ENCODE peak calls at places on chromosomes 1 and 21, in seven cellular contexts. Y, W, O, P, H, U and E are unnamed samples.

GRCh38 chr1:32338637-32339145 is 2.7 kb upstream of the MARCKSL1 start:
- DNase-seq in O (no peak), W (peak; percentile 54), Y (no peak), P (no peak), H (no peak), U (no peak), E (no peak)

GRCh38 chr1:155940531-155940992 is 876 bp upstream of the RXFP4 start:
- DNase-seq in U (no peak), H (no peak), O (no peak), W (peak; percentile 63), Y (no peak), P (peak; percentile 60), E (no peak)

GRCh38 chr21:36792505-36792967 is 93.6 kb downstream of the SIM2 start:
- DNase-seq in O (peak; percentile 50), U (no peak), W (no peak), P (no peak), H (no peak), Y (no peak), E (no peak)

GRCh38 chr1:154972517-154973343 is 1.8 kb upstream of the CKS1B start:
- DNase-seq in H (peak; percentile 80), O (peak; percentile 91), Y (no peak), P (peak; percentile 83), W (peak; percentile 74), U (no peak), E (no peak)

GRCh38 chr1:42927274-42927841 is 31.3 kb downstream of the SLC2A1 start:
- DNase-seq in W (no peak), Y (no peak), H (no peak), P (no peak), O (no peak), U (no peak), E (no peak)

GRCh38 chr1:220880726-220881506 is 1.7 kb downstream of the HLX start:
- DNase-seq in W (peak; percentile 75), O (no peak), P (peak; percentile 52), Y (no peak), U (no peak), H (no peak), E (peak; percentile 87)

GRCh38 chr1:180173451-180173850 is 18.8 kb downstream of the QSOX1 start:
- DNase-seq in U (no peak), O (no peak), W (no peak), P (no peak), Y (no peak), H (no peak), E (no peak)

GRCh38 chr21:45228171-45228641 is 59.5 kb downstream of the POFUT2 start:
- DNase-seq in Y (no peak), O (peak; percentile 49), W (no peak), P (no peak), H (peak; percentile 46), U (no peak), E (no peak)

GRCh38 chr1:39575191-39576015 is 1.2 kb downstream of the PABPC4 start:
- DNase-seq in U (peak; percentile 85), O (peak; percentile 32), W (peak; percentile 58), P (peak; percentile 69), H (no peak), Y (no peak), E (peak; percentile 89)

GRCh38 chr1:31521761-31522555 is 54.4 kb upstream of the TINAGL1 start:
- DNase-seq in W (no peak), P (no peak), U (no peak), Y (no peak), O (no peak), H (no peak), E (no peak)

GRCh38 chr21:43944181-43944633 is 67.9 kb upstream of the TRAPPC10 start:
- DNase-seq in W (no peak), Y (no peak), O (no peak), U (no peak), H (no peak), P (no peak), E (peak; percentile 74)

GRCh38 chr1:117014209-117014608 is 12.6 kb downstream of the CD101 start:
- DNase-seq in Y (no peak), U (no peak), P (no peak), O (no peak), W (no peak), H (no peak), E (no peak)

GRCh38 chr1:119549719-119550141 is 42.7 kb downstream of the HSD3B1 start:
- DNase-seq in H (peak; percentile 66), P (peak; percentile 39), W (peak; percentile 32), U (no peak), Y (no peak), O (no peak), E (no peak)

GRCh38 chr1:65939636-65940035 is 146.9 kb downstream of the PDE4B start:
- DNase-seq in P (no peak), H (no peak), W (no peak), U (no peak), O (no peak), Y (no peak), E (no peak)

GRCh38 chr1:220874201-220874655 is 5.0 kb upstream of the HLX start:
- DNase-seq in P (no peak), Y (no peak), H (peak; percentile 16), W (peak; percentile 50), U (no peak), O (no peak), E (no peak)

GRCh38 chr21:16372546-16372945 is 642.8 kb downstream of the USP25 start:
- DNase-seq in U (no peak), O (no peak), P (no peak), W (no peak), H (no peak), Y (no peak), E (no peak)

DNA sequence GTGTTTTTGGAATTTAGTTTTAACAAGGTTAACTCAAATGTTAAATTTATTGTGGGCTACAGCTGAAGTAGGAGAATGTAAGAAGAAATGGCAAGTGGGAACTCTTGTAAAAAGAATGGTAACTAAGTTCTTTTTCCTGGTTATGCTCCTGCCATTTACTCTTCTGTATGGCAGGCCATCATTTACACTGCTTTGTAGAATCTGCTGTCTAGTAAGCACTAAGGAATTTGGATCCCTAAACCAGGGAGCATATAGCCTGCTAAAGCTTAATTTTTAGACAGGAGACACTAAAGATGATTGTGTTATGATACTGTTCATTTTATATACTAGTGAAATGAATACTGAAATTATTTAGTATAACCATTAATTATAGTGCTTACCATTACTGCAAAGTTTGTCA is 85.3 kb downstream of the CAMTA1 start:
- DNase-seq in Y (no peak), W (no peak), P (no peak), H (no peak), O (no peak), U (no peak), E (no peak)
- H3K4me1 ChIP-seq in Y (peaks cover 16% of the 10 kb centered on the region), W (peaks cover 31% of the 10 kb centered on the region), P (peaks cover 15% of the 10 kb centered on the region), H (peaks cover 3% of the 10 kb centered on the region), O (peaks cover 6% of the 10 kb centered on the region), U (peaks cover 27% of the 10 kb centered on the region), E (no peaks in the 10 kb centered on the region)

DNA sequence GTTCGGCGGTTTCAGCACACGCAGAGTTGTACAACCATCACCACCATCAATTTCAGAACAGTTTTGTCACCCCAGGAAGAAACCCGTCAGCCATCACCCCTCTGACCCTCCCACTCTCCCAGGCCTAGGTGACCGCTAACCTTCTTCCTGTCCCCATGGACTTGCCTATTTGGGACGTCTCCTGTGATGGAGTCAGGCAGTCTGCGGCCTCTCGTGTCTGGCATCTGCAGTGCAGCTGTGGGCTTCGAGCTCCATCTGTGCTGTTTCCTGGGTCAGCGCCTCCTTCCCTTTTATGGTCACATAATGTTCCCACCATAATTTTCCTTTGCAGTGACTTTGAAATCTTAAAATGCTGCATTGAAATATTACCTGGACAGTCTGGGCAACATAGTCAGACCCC is 24.4 kb downstream of the SLC45A1 start:
- DNase-seq in Y (no peak), O (no peak), H (no peak), W (no peak), P (no peak), U (no peak), E (no peak)
- TF ChIP-seq CTCF in Y (no peak), O (no peak), H (no peak), W (no peak), P (no peak), U (no peak), E (no peak)

DNA sequence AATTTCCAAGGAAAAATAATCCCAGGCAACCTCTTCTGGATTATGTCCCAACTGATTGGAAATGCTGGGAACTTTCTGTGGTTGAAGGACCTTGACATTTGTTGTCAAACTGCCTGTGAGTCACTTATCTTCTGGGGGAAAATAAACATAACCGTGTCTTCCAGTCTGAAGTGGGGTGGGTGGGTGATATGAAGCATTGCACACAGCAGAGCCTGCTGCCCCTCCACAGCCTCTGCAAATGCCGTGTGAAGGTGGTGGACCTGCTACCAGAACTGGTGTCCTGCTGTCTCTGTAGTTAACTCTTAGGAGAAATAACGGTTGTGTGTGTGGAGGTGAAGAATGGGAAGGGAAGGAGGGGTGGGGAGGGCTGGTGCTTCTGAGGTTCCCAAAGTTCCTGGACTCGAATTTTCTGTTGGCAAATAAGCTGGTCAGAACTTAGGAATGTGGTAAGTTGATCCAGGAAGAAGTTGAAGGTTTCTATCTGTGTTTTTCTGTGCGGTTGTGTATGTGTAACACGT is 23.2 kb downstream of the GALNT2 start:
- DNase-seq in W (no peak), O (no peak), U (no peak), H (no peak), Y (no peak), P (no peak), E (no peak)
- TF ChIP-seq POLR2AphosphoS5 in W (no peak), O (no peak), U (no peak), H (no peak), Y (no peak), P (no peak), E (no peak)

GRCh38 chr1:34925730-34926129 is 3.7 kb downstream of the DLGAP3 start:
- DNase-seq in W (no peak), Y (no peak), H (no peak), O (no peak), U (no peak), P (no peak), E (no peak)

GRCh38 chr1:34926894-34927293 is 2.6 kb downstream of the DLGAP3 start:
- DNase-seq in H (no peak), P (no peak), W (no peak), U (no peak), O (no peak), Y (no peak), E (no peak)

GRCh38 chr1:34926156-34926555 is 3.3 kb downstream of the DLGAP3 start:
- DNase-seq in U (no peak), H (no peak), W (no peak), Y (no peak), P (no peak), O (no peak), E (no peak)

GRCh38 chr1:34923490-34923889 is 6.0 kb downstream of the DLGAP3 start:
- DNase-seq in W (no peak), P (no peak), U (no peak), O (no peak), Y (no peak), H (no peak), E (no peak)

DNA sequence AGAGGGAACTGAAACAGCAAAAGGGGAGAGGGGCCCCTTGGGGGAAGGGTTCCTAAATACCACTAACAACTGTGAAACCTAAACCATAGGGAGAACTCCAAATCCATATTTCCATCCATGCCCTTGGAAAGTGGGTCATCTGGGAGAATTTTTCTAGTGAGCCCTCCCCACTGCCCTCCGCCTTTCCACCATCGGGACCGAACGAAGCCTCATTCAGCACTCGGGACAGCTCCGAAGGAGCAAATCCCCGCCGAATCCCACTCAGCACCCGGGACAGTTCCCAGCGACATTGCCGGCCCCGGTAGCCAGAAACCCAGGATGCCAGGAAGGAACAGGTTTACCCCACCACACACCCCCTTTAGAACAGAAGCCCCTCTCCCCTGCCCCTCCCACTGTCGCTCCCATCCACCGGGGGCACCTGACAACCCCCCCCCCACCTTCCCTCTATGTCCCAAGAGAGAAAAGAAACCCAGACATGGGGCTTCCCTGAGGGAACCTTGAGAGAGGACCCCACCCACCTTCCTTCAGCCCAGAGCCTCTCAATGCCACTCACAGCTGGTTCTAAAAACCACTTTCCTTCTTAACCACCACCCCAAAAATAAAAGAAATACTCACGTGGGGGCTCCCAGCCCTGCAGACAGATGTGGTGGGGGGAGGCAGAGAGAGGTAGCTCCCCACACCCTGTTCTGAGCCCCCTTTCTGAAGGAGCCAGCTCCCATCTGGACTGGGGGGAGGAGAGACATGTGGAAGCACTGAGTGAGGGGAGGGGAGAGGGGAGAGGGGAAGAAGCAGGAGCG is 4.5 kb downstream of the DLGAP3 start:
- DNase-seq in U (no peak), H (no peak), P (peak; percentile 46), W (peak; percentile 37), O (peak; percentile 21), Y (no peak), E (peak; percentile 44)
- H3K4me1 ChIP-seq in U (peaks cover 15% of the 10 kb centered on the region), H (no peaks in the 10 kb centered on the region), P (peaks cover 14% of the 10 kb centered on the region), W (peaks cover 5% of the 10 kb centered on the region), O (peaks cover 8% of the 10 kb centered on the region), Y (peaks cover 4% of the 10 kb centered on the region), E (peaks cover 12% of the 10 kb centered on the region)